ENCODE peak calls at places on chromosomes 12 and 14, in four cellular contexts. S is naive B cell; C is effector memory CD8-positive, alpha-beta T cell; A is stimulated activated naive CD8-positive, alpha-beta T cell treated with anti-CD3 and anti-CD28 coated beads, Interleukin-15, amount 100 ng/mL, for 72 hours. B is an unnamed sample.

GRCh38 chr12:94938583-94938982 is 64.9 kb downstream of the NDUFA12 start:
- ATAC-seq in C (peak), A (no peak), S (no peak), B (no peak)

GRCh38 chr12:50955288-50955687 is 2.9 kb downstream of the HIGD1C start:
- ATAC-seq in A (no peak), S (no peak), C (no peak), B (no peak)

GRCh38 chr14:52015411-52016030 is 26.2 kb downstream of the RTRAF start:
- ATAC-seq in C (no peak), A (peak), S (no peak), B (no peak)

GRCh38 chr12:25320123-25321006 is 69.6 kb upstream of the KRAS start:
- ATAC-seq in A (peak), S (peak), C (no peak), B (peak)

GRCh38 chr12:124896461-124896860 is 18.0 kb downstream of the UBC start:
- ATAC-seq in A (no peak), C (no peak), S (no peak), B (no peak)

GRCh38 chr14:86858591-86858990 is 1134.4 kb downstream of the GALC start:
- ATAC-seq in C (no peak), S (no peak), A (no peak), B (no peak)

GRCh38 chr12:13530966-13531365 is 334.4 kb downstream of the EMP1 start:
- ATAC-seq in S (no peak), A (no peak), C (no peak), B (no peak)

GRCh38 chr14:70585221-70585620 is 15.2 kb downstream of the MED6 start:
- ATAC-seq in A (no peak), S (no peak), C (no peak), B (no peak)

GRCh38 chr14:23240661-23241060 is 2.9 kb downstream of the RNF212B start:
- ATAC-seq in A (peak), C (no peak), S (peak), B (peak)

GRCh38 chr12:48937170-48937569 is 11.9 kb upstream of the FKBP11 start:
- ATAC-seq in A (no peak), C (no peak), S (no peak), B (no peak)

GRCh38 chr12:93526786-93527428 is 45.6 kb upstream of the SOCS2 start:
- ATAC-seq in S (no peak), C (no peak), A (no peak), B (no peak)

GRCh38 chr12:19546611-19547162 is 107.4 kb downstream of the AEBP2 start:
- ATAC-seq in C (no peak), S (no peak), A (no peak), B (no peak)

GRCh38 chr12:12350868-12351463 is 924 bp upstream of the MANSC1 start:
- ATAC-seq in C (no peak), A (no peak), S (no peak), B (no peak)

GRCh38 chr14:24317141-24317927 is 6.0 kb downstream of the LTB4R start:
- ATAC-seq in C (no peak), S (no peak), A (no peak), B (no peak)

GRCh38 chr12:1328385-1328784 is 266.0 kb downstream of the FBXL14 start:
- ATAC-seq in S (no peak), C (no peak), A (no peak), B (no peak)

GRCh38 chr12:3896851-3897351 is 23.7 kb upstream of the PARP11 start:
- ATAC-seq in S (no peak), A (no peak), C (peak), B (no peak)

GRCh38 chr12:121432740-121433476 is 33.0 kb downstream of the RNF34 start:
- ATAC-seq in S (no peak), C (no peak), A (no peak), B (no peak)

GRCh38 chr14:94163806-94164205 is 10.3 kb upstream of the PPP4R4 start:
- ATAC-seq in C (no peak), S (no peak), A (no peak), B (no peak)

GRCh38 chr12:39595923-39596322 is 23.7 kb downstream of the ABCD2 start:
- ATAC-seq in S (no peak), C (no peak), A (peak), B (no peak)

GRCh38 chr12:75205556-75205955 is 4.1 kb downstream of the KCNC2 start:
- ATAC-seq in A (no peak), C (no peak), S (no peak), B (no peak)

GRCh38 chr14:23409966-23410635 is 2.0 kb upstream of the MYH6 start:
- ATAC-seq in S (no peak), C (no peak), A (no peak), B (no peak)

GRCh38 chr12:49693931-49694439 is 13.2 kb downstream of the FMNL3 start:
- ATAC-seq in C (no peak), S (no peak), A (no peak), B (no peak)

GRCh38 chr14:71475916-71476315 is 456.3 kb upstream of the RGS6 start:
- ATAC-seq in C (no peak), S (no peak), A (peak), B (no peak)

GRCh38 chr14:64771161-64771560 is 66.9 kb downstream of the PLEKHG3 start:
- ATAC-seq in S (no peak), A (no peak), C (no peak), B (no peak)

GRCh38 chr12:47770086-47770726 is 2.8 kb upstream of the SLC48A1 start:
- ATAC-seq in C (no peak), S (no peak), A (no peak), B (no peak)

GRCh38 chr14:104588066-104588857 is 8.7 kb downstream of the C14orf180 start:
- ATAC-seq in A (no peak), C (no peak), S (no peak), B (peak)

GRCh38 chr14:69299286-69300035 is 39.5 kb downstream of the GALNT16 start:
- ATAC-seq in S (no peak), A (peak), C (no peak), B (peak)

GRCh38 chr14:37278673-37279538 is 81.2 kb downstream of the MIPOL1 start:
- ATAC-seq in A (no peak), S (no peak), C (no peak), B (no peak)